ENCODE peak calls at places on chromosome 9, in ten cellular contexts. P is GM12864; F is NCI-H460; R is neural crest cell; M is activated effector memory CD4-positive, alpha-beta T cell treated with anti-CD3 and anti-CD28 coated beads, Interleukin-2, amount 50 U/mL, for 16 hours; N is right lobe of liver; W is activated CD4-positive, CD25-positive, alpha-beta regulatory T cell treated with anti-CD3 and anti-CD28 coated beads, Interleukin-2, amount 50 U/mL, for 72 hours; K is SK-MEL-5; Y is mucosa of gallbladder; E is heart left ventricle. H is an unnamed sample.

GRCh38 chr9:86072393-86073016 is 26.9 kb downstream of the GOLM1 start:
- DNase-seq in P (no peak), F (no peak), R (no peak), M (no peak), N (no peak), W (no peak), K (no peak), Y (no peak), E (no peak), H (no peak)

GRCh38 chr9:98702835-98703385 is 5.8 kb downstream of the GABBR2 start:
- DNase-seq in P (no peak), F (no peak), R (no peak), M (no peak), N (no peak), W (no peak), K (no peak), Y (no peak), E (no peak), H (no peak)

GRCh38 chr9:69653261-69653660 is 18.9 kb downstream of the APBA1 start:
- DNase-seq in P (no peak), F (no peak), R (no peak), M (no peak), N (no peak), W (no peak), K (no peak), Y (no peak), E (no peak), H (no peak)

GRCh38 chr9:98990181-98990870 is 46.6 kb downstream of the COL15A1 start:
- DNase-seq in P (no peak), F (no peak), R (no peak), M (no peak), N (no peak), W (no peak), K (no peak), Y (no peak), E (no peak), H (no peak)

GRCh38 chr9:36592801-36593583 is 20.3 kb downstream of the MELK start:
- DNase-seq in P (no peak), F (no peak), R (no peak), M (no peak), N (no peak), W (no peak), K (no peak), Y (no peak), E (no peak), H (no peak)

GRCh38 chr9:122179690-122180074 is 20.0 kb downstream of the MORN5 start:
- DNase-seq in P (no peak), F (no peak), R (no peak), M (no peak), N (no peak), W (no peak), K (peak), Y (no peak), E (no peak), H (no peak)

GRCh38 chr9:13974891-13975290 is 339.1 kb downstream of the NFIB start:
- DNase-seq in P (no peak), F (no peak), R (no peak), M (no peak), N (no peak), W (no peak), K (no peak), Y (no peak), E (no peak), H (no peak)

GRCh38 chr9:85258823-85259370 is 482.9 kb downstream of the AGTPBP1 start:
- DNase-seq in P (no peak), F (peak), R (peak), M (no peak), N (peak), W (no peak), K (peak), Y (peak), E (peak), H (peak)

GRCh38 chr9:94269264-94269663 is 10.2 kb downstream of the ZNF169 start:
- DNase-seq in P (no peak), F (no peak), R (no peak), M (no peak), N (no peak), W (no peak), K (no peak), Y (no peak), E (no peak), H (no peak)

GRCh38 chr9:20512636-20513035 is 109.7 kb downstream of the MLLT3 start:
- DNase-seq in P (no peak), F (peak), R (no peak), M (no peak), N (no peak), W (no peak), K (no peak), Y (no peak), E (no peak), H (no peak)

GRCh38 chr9:114811969-114812636 is 6.3 kb upstream of the TNFSF15 start:
- DNase-seq in P (no peak), F (no peak), R (no peak), M (no peak), N (no peak), W (no peak), K (no peak), Y (no peak), E (no peak), H (no peak)

GRCh38 chr9:98158071-98158791 is 34.2 kb downstream of the CORO2A start:
- DNase-seq in P (no peak), F (peak), R (no peak), M (no peak), N (peak), W (no peak), K (no peak), Y (peak), E (no peak), H (no peak)

GRCh38 chr9:4887556-4887955 is 94.8 kb downstream of the RCL1 start:
- DNase-seq in P (no peak), F (no peak), R (no peak), M (no peak), N (no peak), W (no peak), K (no peak), Y (no peak), E (peak), H (no peak)

GRCh38 chr9:121884057-121884512 is 209.0 kb downstream of the TTLL11 start:
- DNase-seq in P (no peak), F (no peak), R (peak), M (no peak), N (no peak), W (no peak), K (no peak), Y (no peak), E (no peak), H (peak)

GRCh38 chr9:127698985-127699670 is 7.7 kb upstream of the CFAP157 start:
- DNase-seq in P (peak), F (peak), R (peak), M (peak), N (peak), W (peak), K (peak), Y (peak), E (peak), H (peak)

GRCh38 chr9:19201899-19202891 is 28.3 kb upstream of the DENND4C start:
- DNase-seq in P (no peak), F (no peak), R (no peak), M (no peak), N (peak), W (no peak), K (no peak), Y (peak), E (no peak), H (no peak)

GRCh38 chr9:114889802-114890224 is 40.6 kb downstream of the TNFSF8 start:
- DNase-seq in P (no peak), F (no peak), R (no peak), M (no peak), N (no peak), W (no peak), K (no peak), Y (no peak), E (no peak), H (no peak)

GRCh38 chr9:93032545-93032944 is 26.0 kb upstream of the SUSD3 start:
- DNase-seq in P (no peak), F (no peak), R (no peak), M (no peak), N (no peak), W (no peak), K (no peak), Y (no peak), E (no peak), H (no peak)

GRCh38 chr9:36537861-36538260 is 34.8 kb upstream of the MELK start:
- DNase-seq in P (no peak), F (no peak), R (no peak), M (no peak), N (no peak), W (no peak), K (no peak), Y (no peak), E (no peak), H (no peak)

GRCh38 chr9:22214021-22214420 is 204.9 kb upstream of the CDKN2B start:
- DNase-seq in P (no peak), F (no peak), R (no peak), M (no peak), N (no peak), W (no peak), K (no peak), Y (no peak), E (no peak), H (no peak)

GRCh38 chr9:127004946-127005769 is 90.6 kb downstream of the RALGPS1 start:
- DNase-seq in P (peak), F (no peak), R (no peak), M (peak), N (no peak), W (peak), K (no peak), Y (no peak), E (no peak), H (no peak)

GRCh38 chr9:92147030-92147853 is 32.0 kb upstream of the SPTLC1 start:
- DNase-seq in P (no peak), F (peak), R (no peak), M (no peak), N (no peak), W (no peak), K (peak), Y (no peak), E (peak), H (no peak)

GRCh38 chr9:81980568-81980967 is 8.0 kb upstream of the SPATA31D1 start:
- DNase-seq in P (no peak), F (no peak), R (no peak), M (no peak), N (no peak), W (no peak), K (no peak), Y (no peak), E (no peak), H (no peak)

GRCh38 chr9:30065888-30066287 is 2318.6 kb upstream of the ACO1 start:
- DNase-seq in P (no peak), F (peak), R (no peak), M (no peak), N (no peak), W (no peak), K (peak), Y (no peak), E (no peak), H (no peak)

GRCh38 chr9:114580609-114581193 is 6.9 kb upstream of the ATP6V1G1 start:
- DNase-seq in P (no peak), F (no peak), R (no peak), M (no peak), N (no peak), W (no peak), K (no peak), Y (no peak), E (no peak), H (no peak)

GRCh38 chr9:88092699-88093359 is 45.4 kb downstream of the SPATA31C2 start:
- DNase-seq in P (no peak), F (no peak), R (no peak), M (no peak), N (peak), W (no peak), K (no peak), Y (peak), E (peak), H (no peak)

GRCh38 chr9:20538956-20539355 is 83.3 kb downstream of the MLLT3 start:
- DNase-seq in P (no peak), F (no peak), R (no peak), M (no peak), N (no peak), W (no peak), K (no peak), Y (no peak), E (no peak), H (no peak)

H was measured in C1 segment of cervical spinal cord.